ENCODE peak calls at places on chromosomes 3 and 15, in nine cellular contexts. O is neural progenitor cell; P is lower leg skin; F is HFF-Myc; L is activated CD4-positive, CD25-positive, alpha-beta regulatory T cell treated with anti-CD3 and anti-CD28 coated beads, Interleukin-2, amount 50 U/mL, for 72 hours; M is SW480; G is neural crest cell; E is AG10803; J is choroid plexus epithelial cell. R is an unnamed sample.

GRCh38 chr3:112413722-112414121 is 80.8 kb downstream of the CD200 start:
- DNase-seq in M (no peak), G (no peak), J (no peak), O (no peak), F (no peak), E (no peak), P (no peak), L (no peak), R (no peak)

GRCh38 chr3:190579514-190580137 is 65.7 kb downstream of the IL1RAP start:
- DNase-seq in F (no peak), J (no peak), M (no peak), O (no peak), G (no peak), P (no peak), L (no peak), E (no peak), R (no peak)

GRCh38 chr3:71103430-71103881 is 480.1 kb downstream of the FOXP1 start:
- DNase-seq in J (peak; percentile 92), F (peak; percentile 90), M (no peak), E (peak; percentile 87), G (no peak), O (no peak), P (peak; percentile 88), L (no peak), R (peak; percentile 90)

GRCh38 chr3:41301548-41301947 is 102.2 kb downstream of the CTNNB1 start:
- DNase-seq in P (no peak), E (no peak), O (no peak), M (no peak), L (no peak), J (peak; percentile 20), G (no peak), F (no peak), R (peak; percentile 47)

GRCh38 chr3:60081381-60082095 is 1031.7 kb upstream of the CFAP20DC start:
- DNase-seq in E (no peak), G (no peak), O (no peak), P (no peak), M (no peak), F (no peak), L (no peak), J (no peak), R (no peak)

GRCh38 chr15:74873756-74874424 is 725 bp upstream of the SCAMP2 start:
- DNase-seq in F (no peak), L (no peak), O (peak; percentile 33), E (peak; percentile 16), P (no peak), G (no peak), M (no peak), J (peak; percentile 39), R (peak; percentile 30)

GRCh38 chr3:119346076-119346496 is 51.9 kb downstream of the ARHGAP31 start:
- DNase-seq in E (no peak), G (no peak), L (no peak), P (no peak), O (no peak), J (peak; percentile 53), F (no peak), M (no peak), R (no peak)

GRCh38 chr3:140092883-140093536 is 158.0 kb downstream of the CLSTN2 start:
- DNase-seq in O (peak; percentile 6), G (no peak), P (no peak), M (no peak), F (no peak), L (no peak), E (no peak), J (no peak), R (peak; percentile 3)

GRCh38 chr15:74789171-74789627 is 7.3 kb downstream of the CSK start:
- DNase-seq in E (no peak), G (no peak), M (peak; percentile 66), F (no peak), L (no peak), P (no peak), O (no peak), J (no peak), R (no peak)

GRCh38 chr3:62003833-62004232 is 369.5 kb downstream of the FEZF2 start:
- DNase-seq in J (no peak), O (no peak), G (no peak), L (no peak), P (no peak), F (no peak), M (no peak), E (no peak), R (peak; percentile 33)

GRCh38 chr3:56724580-56725142 is 41.6 kb upstream of the TASOR start:
- DNase-seq in F (no peak), E (no peak), G (no peak), M (no peak), J (no peak), P (no peak), O (no peak), L (no peak), R (no peak)

GRCh38 chr15:101820781-101821180 is 8.8 kb downstream of the OR4F15 start:
- DNase-seq in L (no peak), J (no peak), P (no peak), E (no peak), G (no peak), M (no peak), O (no peak), F (no peak), R (no peak)

GRCh38 chr3:112409061-112409460 is 76.1 kb downstream of the CD200 start:
- DNase-seq in F (no peak), G (no peak), E (no peak), O (no peak), P (no peak), M (no peak), L (no peak), J (no peak), R (no peak)